ENCODE peak calls at places on chromosomes 12 and 14, in four cellular contexts. O is spleen, I is mesothelial cell of epicardium, F is T-cell. R is an unnamed sample.

GRCh38 chr12:65019696-65020095 is 101.4 kb downstream of the WIF1 start:
- DNase-seq in O (no peak), I (no peak), F (no peak), R (no peak)

GRCh38 chr12:111503116-111503515 is 96.0 kb downstream of the ATXN2 start:
- DNase-seq in O (no peak), I (no peak), F (no peak), R (no peak)

GRCh38 chr12:19002192-19002591 is 127.3 kb upstream of the PLEKHA5 start:
- DNase-seq in O (no peak), I (no peak), F (no peak), R (no peak)

GRCh38 chr12:59808317-59808910 is 212.6 kb downstream of the SLC16A7 start:
- DNase-seq in O (no peak), I (no peak), F (no peak), R (no peak)

GRCh38 chr14:86015511-86015910 is 485.6 kb downstream of the FLRT2 start:
- DNase-seq in O (no peak), I (no peak), F (no peak), R (no peak)

GRCh38 chr14:27750096-27750495 is 1016.5 kb upstream of the FOXG1 start:
- DNase-seq in O (no peak), I (no peak), F (no peak), R (no peak)

GRCh38 chr12:47943492-47944359 is 19.7 kb upstream of the TMEM106C start:
- DNase-seq in O (no peak), I (no peak), F (no peak), R (no peak)

GRCh38 chr12:12008931-12009611 is 61.7 kb upstream of the BCL2L14 start:
- DNase-seq in O (no peak), I (no peak), F (no peak), R (peak; percentile 71)

GRCh38 chr14:28468191-28469151 is 298.1 kb upstream of the FOXG1 start:
- DNase-seq in O (no peak), I (no peak), F (no peak), R (no peak)

GRCh38 chr12:67410246-67410645 is 141.1 kb downstream of the CAND1 start:
- DNase-seq in O (no peak), I (no peak), F (no peak), R (no peak)